ENCODE peak calls at places on chromosomes 4 and X, in eight cellular contexts. S is Panc1, P is HepG2, N is GM12878, W is upper lobe of left lung, O is GM23338, Q is HCT116, J is K562. E is an unnamed sample.

GRCh38 chr4:48526403-48526802 is 36.4 kb downstream of the ZAR1 start:
- ATAC-seq in J (peak), P (no peak), Q (no peak), W (no peak), N (no peak), O (no peak), S (no peak), E (no peak)

GRCh38 chr4:2411786-2412510 is 6.5 kb downstream of the ZFYVE28 start:
- ATAC-seq in Q (no peak), S (no peak), N (peak), J (no peak), W (no peak), O (no peak), P (no peak), E (no peak)

GRCh38 chr4:77579406-77580076 is 26.1 kb upstream of the CXCL13 start:
- ATAC-seq in W (peak), N (no peak), J (no peak), P (no peak), S (no peak), O (no peak), Q (peak), E (no peak)

GRCh38 chr4:89134775-89135319 is 23.5 kb downstream of the TIGD2 start:
- ATAC-seq in P (no peak), Q (no peak), S (no peak), N (no peak), O (no peak), W (peak), J (no peak), E (no peak)

GRCh38 chr4:142353149-142353738 is 492.9 kb downstream of the INPP4B start:
- ATAC-seq in N (peak), O (peak), S (peak), P (peak), W (peak), J (no peak), Q (peak), E (peak)

GRCh38 chr4:26877946-26878345 is 17.3 kb downstream of the STIM2 start:
- ATAC-seq in W (no peak), S (no peak), P (no peak), J (no peak), Q (no peak), N (no peak), O (no peak), E (no peak)

GRCh38 chrX:124098089-124098488 is 136.6 kb downstream of the STAG2 start:
- ATAC-seq in P (no peak), W (no peak), Q (peak), J (peak), S (no peak), O (no peak), N (peak), E (no peak)

GRCh38 chr4:151624606-151625565 is 135.9 kb downstream of the GATB start:
- ATAC-seq in Q (no peak), P (no peak), S (no peak), N (no peak), O (peak), J (no peak), W (no peak), E (no peak)

GRCh38 chr4:40421839-40422238 is 86.7 kb downstream of the CHRNA9 start:
- ATAC-seq in P (no peak), J (no peak), O (no peak), Q (no peak), N (no peak), S (no peak), W (no peak), E (no peak)

GRCh38 chr4:140718240-140718639 is 37.9 kb downstream of the TBC1D9 start:
- ATAC-seq in S (no peak), N (no peak), J (no peak), Q (no peak), O (no peak), P (no peak), W (peak), E (no peak)

GRCh38 chr4:53132117-53132889 is 233.6 kb downstream of the SCFD2 start:
- ATAC-seq in J (no peak), Q (no peak), O (no peak), W (peak), N (peak), S (no peak), P (no peak), E (no peak)

GRCh38 chr4:46249106-46249505 is 125.3 kb upstream of the GABRG1 start:
- ATAC-seq in J (no peak), Q (no peak), P (no peak), W (no peak), O (no peak), N (no peak), S (no peak), E (no peak)
- TF ChIP-seq POLR2AphosphoS5 in J (no peak), Q (no peak), P (no peak), W (no peak), O (no peak), N (no peak), S (no peak), E (no peak)

DNA sequence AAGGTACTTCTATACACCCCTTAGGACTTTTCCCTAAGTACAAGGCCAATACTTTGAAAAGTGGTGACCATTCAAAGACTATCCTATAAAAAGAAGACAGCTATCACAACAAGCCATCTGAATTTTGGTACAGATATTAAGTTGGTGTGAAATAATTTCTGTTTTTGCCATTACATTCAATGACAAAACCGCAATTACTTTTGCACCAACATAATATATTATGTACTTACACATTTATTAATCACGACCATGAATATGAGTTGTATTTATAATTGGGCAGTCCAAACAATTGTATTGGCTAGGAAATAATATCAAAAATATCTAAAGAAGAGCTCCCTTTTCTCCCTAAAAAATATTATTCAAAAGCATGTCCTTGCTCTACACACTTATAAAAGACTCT is 215.7 kb downstream of the TMA16 start:
- ATAC-seq in O (no peak), N (no peak), P (no peak), J (no peak), Q (no peak), W (no peak), S (no peak), E (no peak)
- H3K4me3 ChIP-seq in O (no peak), N (no peak), P (no peak), J (no peak), Q (no peak), W (no peak), S (no peak), E (no peak)

DNA sequence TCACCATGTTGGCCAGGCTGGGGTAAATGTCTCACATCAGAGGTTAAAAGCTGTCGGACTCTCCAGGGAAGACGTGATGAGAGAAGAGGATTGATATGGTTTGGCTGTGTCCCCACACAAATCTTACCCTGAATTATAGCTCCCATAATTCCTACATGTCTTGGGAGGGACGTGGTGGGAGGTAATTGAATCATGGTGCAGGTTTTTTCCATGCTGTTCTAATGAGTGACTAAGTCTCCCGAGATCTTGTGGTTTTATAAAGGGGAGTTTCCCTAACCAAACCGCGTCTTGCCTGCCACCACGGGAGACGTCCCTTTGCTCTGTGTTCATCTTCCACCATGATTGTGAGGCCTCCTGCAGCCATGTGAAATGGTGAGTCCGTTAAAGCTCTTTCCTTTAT is 64.4 kb downstream of the ASMT start:
- ATAC-seq in O (peak), W (no peak), Q (no peak), N (peak), S (no peak), J (no peak), P (no peak), E (no peak)
- TF ChIP-seq POLR2AphosphoS5 in O (no peak), W (no peak), Q (no peak), N (no peak), S (no peak), J (no peak), P (no peak), E (no peak)

GRCh38 chrX:47197526-47197925 is 3.9 kb downstream of the UBA1 start:
- ATAC-seq in S (no peak), P (no peak), N (no peak), W (no peak), O (no peak), Q (no peak), J (no peak), E (no peak)

GRCh38 chrX:47198026-47198686 is 4.5 kb downstream of the UBA1 start:
- ATAC-seq in N (no peak), O (peak), P (no peak), Q (no peak), S (no peak), W (no peak), J (no peak), E (no peak)

GRCh38 chrX:47199286-47199685 is 5.7 kb downstream of the UBA1 start:
- ATAC-seq in S (no peak), N (no peak), O (no peak), P (no peak), J (no peak), W (no peak), Q (no peak), E (no peak)

GRCh38 chrX:47200385-47201150 is 6.9 kb downstream of the UBA1 start:
- ATAC-seq in J (no peak), O (no peak), P (peak), N (no peak), S (peak), Q (peak), W (peak), E (peak)

GRCh38 chrX:47198687-47199080 is 5.1 kb downstream of the UBA1 start:
- ATAC-seq in S (no peak), J (no peak), O (no peak), N (no peak), P (no peak), W (no peak), Q (no peak), E (no peak)
- H3K4me3 ChIP-seq in S (no peak), J (no peak), O (no peak), N (no peak), P (no peak), W (no peak), Q (no peak), E (no peak)

GRCh38 chr4:33316033-33316432 is 2595.9 kb downstream of the PCDH7 start:
- ATAC-seq in P (no peak), W (no peak), S (no peak), O (no peak), Q (no peak), N (no peak), J (no peak), E (no peak)
- TF ChIP-seq POLR2AphosphoS5 in P (no peak), W (no peak), S (no peak), O (no peak), Q (no peak), N (no peak), J (no peak), E (no peak)

GRCh38 chr4:158810487-158811215 is 41.8 kb downstream of the FNIP2 start:
- ATAC-seq in P (no peak), O (peak), Q (peak), J (peak), W (peak), S (peak), N (peak), E (peak)

GRCh38 chr4:158809611-158810486 is 41.0 kb downstream of the FNIP2 start:
- ATAC-seq in N (peak), W (peak), J (peak), S (peak), P (no peak), Q (peak), O (no peak), E (peak)

GRCh38 chr4:158805628-158806471 is 37.0 kb downstream of the FNIP2 start:
- ATAC-seq in J (peak), O (peak), P (no peak), N (no peak), W (peak), Q (no peak), S (no peak), E (peak)

GRCh38 chr4:158808399-158808798 is 39.6 kb downstream of the FNIP2 start:
- ATAC-seq in J (no peak), Q (no peak), O (no peak), S (no peak), W (no peak), N (no peak), P (peak), E (no peak)

GRCh38 chr4:158807696-158808095 is 38.9 kb downstream of the FNIP2 start:
- ATAC-seq in W (no peak), O (no peak), P (no peak), S (no peak), N (no peak), J (no peak), Q (no peak), E (no peak)
- H3K4me3 ChIP-seq in W (no peak), O (no peak), P (no peak), S (no peak), N (no peak), J (no peak), Q (no peak), E (no peak)